ENCODE peak calls at places on chromosomes 12 and 14, in four cellular contexts. One of them, this sample, is unnamed.

GRCh38 chr12:14769462-14769836 is 33.8 kb downstream of the WBP11 start:
- DNase-seq in choroid plexus epithelial cell: peak
- DNase-seq in hippocampal formation: no peak
- DNase-seq in mesendoderm: peak
- DNase-seq in this sample: no peak

GRCh38 chr12:3138896-3139590 is 61.9 kb downstream of the TSPAN9 start:
- DNase-seq in choroid plexus epithelial cell: no peak
- DNase-seq in hippocampal formation: no peak
- DNase-seq in mesendoderm: no peak
- DNase-seq in this sample: no peak

GRCh38 chr12:98653866-98654493 is 8.9 kb downstream of the APAF1 start:
- DNase-seq in choroid plexus epithelial cell: peak
- DNase-seq in hippocampal formation: peak
- DNase-seq in mesendoderm: peak
- DNase-seq in this sample: peak

GRCh38 chr14:32189806-32190205 is 12.0 kb upstream of the RNU6-7 start:
- DNase-seq in choroid plexus epithelial cell: no peak
- DNase-seq in hippocampal formation: no peak
- DNase-seq in mesendoderm: no peak
- DNase-seq in this sample: no peak

GRCh38 chr12:47021298-47021697 is 58.1 kb upstream of the PCED1B start:
- DNase-seq in choroid plexus epithelial cell: peak
- DNase-seq in hippocampal formation: peak
- DNase-seq in mesendoderm: peak
- DNase-seq in this sample: peak

GRCh38 chr12:125079943-125080645 is 14.9 kb downstream of the AACS start:
- DNase-seq in choroid plexus epithelial cell: peak
- DNase-seq in hippocampal formation: no peak
- DNase-seq in mesendoderm: no peak
- DNase-seq in this sample: peak

GRCh38 chr12:76422878-76423438 is 74.7 kb upstream of the BBS10 start:
- DNase-seq in choroid plexus epithelial cell: peak
- DNase-seq in hippocampal formation: no peak
- DNase-seq in mesendoderm: peak
- DNase-seq in this sample: peak

GRCh38 chr14:88346048-88346639 is 23.1 kb upstream of the KCNK10 start:
- DNase-seq in choroid plexus epithelial cell: no peak
- DNase-seq in hippocampal formation: no peak
- DNase-seq in mesendoderm: no peak
- DNase-seq in this sample: no peak

GRCh38 chr14:70350078-70350477 is 9.4 kb downstream of the COX16 start:
- DNase-seq in choroid plexus epithelial cell: no peak
- DNase-seq in hippocampal formation: no peak
- DNase-seq in mesendoderm: peak
- DNase-seq in this sample: no peak

GRCh38 chr12:112809684-112810083 is 18.1 kb downstream of the RPH3A start:
- DNase-seq in choroid plexus epithelial cell: no peak
- DNase-seq in hippocampal formation: no peak
- DNase-seq in mesendoderm: peak
- DNase-seq in this sample: no peak

GRCh38 chr14:72998252-72998903 is 28.5 kb downstream of the ZFYVE1 start:
- DNase-seq in choroid plexus epithelial cell: no peak
- DNase-seq in hippocampal formation: no peak
- DNase-seq in mesendoderm: no peak
- DNase-seq in this sample: no peak

GRCh38 chr12:94618995-94619695 is 31.2 kb downstream of the TMCC3 start:
- DNase-seq in choroid plexus epithelial cell: peak
- DNase-seq in hippocampal formation: no peak
- DNase-seq in mesendoderm: no peak
- DNase-seq in this sample: peak

This sample was measured in fibroblast of the aortic adventitia.